ENCODE peak calls at places on chromosomes 6 and 20, in seven cellular contexts. D is tibial artery, L is astrocyte of the cerebellum, M is nephron progenitor cell, Z is fibroblast of lung, T is left ventricle myocardium inferior, W is lower leg skin. U is an unnamed sample.

GRCh38 chr20:44342240-44342639 is 5.4 kb downstream of the R3HDML start:
- DNase-seq in T (no peak), Z (peak; percentile 11), W (no peak), L (no peak), M (no peak), D (no peak), U (no peak)

GRCh38 chr6:38588631-38589366 is 50.9 kb downstream of the BTBD9 start:
- DNase-seq in L (no peak), D (no peak), Z (peak; percentile 63), W (no peak), M (no peak), T (no peak), U (no peak)

GRCh38 chr20:34300809-34301586 is 2.2 kb downstream of the AHCY start:
- DNase-seq in D (no peak), L (no peak), Z (no peak), M (no peak), W (no peak), T (peak; percentile 28), U (no peak)

GRCh38 chr6:169370054-169370453 is 116.4 kb upstream of the THBS2 start:
- DNase-seq in M (no peak), L (no peak), W (no peak), D (no peak), Z (peak; percentile 77), T (no peak), U (no peak)

GRCh38 chr20:62707981-62708521 is 585 bp upstream of the NTSR1 start:
- DNase-seq in Z (no peak), W (no peak), T (no peak), M (peak; percentile 61), L (no peak), D (no peak), U (no peak)

GRCh38 chr6:45590225-45590624 is 212.5 kb upstream of the SUPT3H start:
- DNase-seq in W (no peak), L (peak; percentile 43), T (no peak), Z (peak; percentile 93), D (no peak), M (no peak), U (no peak)

GRCh38 chr6:3841711-3842565 is 7.2 kb upstream of the FAM50B start:
- DNase-seq in Z (peak; percentile 88), W (peak; percentile 89), T (no peak), L (no peak), D (peak; percentile 79), M (no peak), U (no peak)

GRCh38 chr6:155186052-155186658 is 77.7 kb upstream of the CLDN20 start:
- DNase-seq in Z (peak; percentile 30), T (no peak), D (no peak), W (no peak), L (no peak), M (no peak), U (no peak)

GRCh38 chr6:84035484-84035883 is 1.9 kb downstream of the MRAP2 start:
- DNase-seq in Z (no peak), L (no peak), W (no peak), D (no peak), T (no peak), M (no peak), U (no peak)

GRCh38 chr6:133553652-133554051 is 312.5 kb downstream of the EYA4 start:
- DNase-seq in T (no peak), Z (peak; percentile 56), W (no peak), D (no peak), M (peak; percentile 53), L (peak; percentile 70), U (peak; percentile 23)

GRCh38 chr6:57221191-57221935 is 744 bp downstream of the RAB23 start:
- DNase-seq in W (peak; percentile 90), Z (peak; percentile 71), L (no peak), M (peak; percentile 77), D (peak; percentile 81), T (peak; percentile 51), U (peak; percentile 74)
- TF ChIP-seq CTCF in W (no peak), Z (peak; percentile 38), L (peak; percentile 40), M (peak; percentile 21), D (peak; percentile 58), T (peak; percentile 56), U (peak; percentile 73)

GRCh38 chr6:63316113-63316512 is 3.7 kb downstream of the LGSN start:
- DNase-seq in W (no peak), M (no peak), L (no peak), D (no peak), Z (no peak), T (no peak), U (no peak)

GRCh38 chr6:63317641-63318040 is 2.1 kb downstream of the LGSN start:
- DNase-seq in L (no peak), M (no peak), D (no peak), T (no peak), Z (no peak), W (no peak), U (no peak)

DNA sequence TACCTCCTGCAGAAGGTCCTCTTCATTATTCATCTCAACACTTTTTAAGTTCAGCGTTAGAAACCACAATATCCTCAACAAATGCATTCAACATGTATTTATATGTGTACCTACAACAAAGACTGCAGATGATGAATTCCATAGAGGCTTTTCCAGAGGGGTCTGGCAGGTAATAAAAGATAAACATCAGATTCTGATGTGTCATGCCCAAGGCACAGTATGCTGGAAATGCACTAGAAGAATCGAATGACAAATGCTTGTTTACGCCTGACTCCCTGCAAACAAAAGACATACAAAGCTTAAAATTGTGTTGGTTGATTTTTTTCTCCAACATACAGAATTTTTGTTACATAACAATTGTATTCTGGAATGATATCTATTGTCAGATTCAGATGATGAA is at the start of gene LGSN:
- DNase-seq in L (no peak), M (no peak), D (no peak), T (no peak), Z (no peak), W (no peak), U (no peak)
- TF ChIP-seq CTCF in L (no peak), M (no peak), D (no peak), T (no peak), Z (no peak), W (no peak), U (no peak)

DNA sequence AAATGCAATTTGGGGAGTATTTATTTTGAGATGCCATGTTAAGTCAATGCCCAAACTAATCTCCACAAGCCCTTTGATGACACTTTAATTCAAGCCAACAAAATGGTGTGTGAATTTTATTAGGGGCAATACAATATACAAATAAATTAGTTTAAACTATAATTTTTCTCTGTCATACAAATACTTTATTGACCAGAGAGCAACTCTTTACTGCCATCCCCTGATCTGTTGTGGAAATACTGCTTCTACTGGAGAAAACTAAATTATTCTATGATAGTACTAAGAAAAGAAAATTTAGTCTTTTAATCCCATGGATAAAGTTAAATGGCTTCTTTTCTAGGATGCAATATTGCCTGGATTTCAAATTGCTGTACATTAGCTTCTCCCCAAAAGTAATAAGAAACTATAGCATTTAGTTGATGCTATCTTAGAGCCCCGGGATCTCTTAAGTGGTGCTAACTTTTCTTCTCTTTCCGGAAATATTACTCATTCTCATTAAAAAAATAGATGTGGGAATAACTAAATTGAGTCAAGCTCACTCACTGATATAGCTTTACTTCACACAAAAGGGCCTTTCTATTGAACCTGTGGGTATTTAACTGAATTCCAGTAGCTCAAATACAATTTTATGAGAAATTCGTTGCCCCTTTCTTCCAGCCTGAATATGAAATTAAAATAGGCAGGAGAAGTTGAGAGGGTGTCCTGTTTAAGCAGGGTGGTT is 49.2 kb downstream of the SMPDL3A start:
- DNase-seq in W (no peak), Z (peak; percentile 18), M (no peak), D (no peak), T (no peak), L (no peak), U (no peak)
- TF ChIP-seq CTCF in W (no peak), Z (peak; percentile 46), M (peak; percentile 36), D (no peak), T (peak; percentile 34), L (peak; percentile 55), U (no peak)

GRCh38 chr6:52545844-52546119 is 31.1 kb downstream of the TRAM2 start:
- DNase-seq in T (no peak), Z (no peak), L (no peak), M (no peak), W (peak; percentile 76), D (no peak), U (no peak)

GRCh38 chr6:52544325-52545022 is 32.4 kb downstream of the TRAM2 start:
- DNase-seq in L (no peak), Z (peak; percentile 42), T (no peak), M (no peak), W (peak; percentile 77), D (no peak), U (no peak)

GRCh38 chr6:52543729-52544324 is 33.0 kb downstream of the TRAM2 start:
- DNase-seq in M (peak; percentile 27), D (no peak), T (no peak), L (no peak), Z (peak; percentile 77), W (peak; percentile 34), U (no peak)

GRCh38 chr6:52546192-52546591 is 30.7 kb downstream of the TRAM2 start:
- DNase-seq in D (no peak), W (peak; percentile 34), T (no peak), M (no peak), L (no peak), Z (no peak), U (no peak)

DNA sequence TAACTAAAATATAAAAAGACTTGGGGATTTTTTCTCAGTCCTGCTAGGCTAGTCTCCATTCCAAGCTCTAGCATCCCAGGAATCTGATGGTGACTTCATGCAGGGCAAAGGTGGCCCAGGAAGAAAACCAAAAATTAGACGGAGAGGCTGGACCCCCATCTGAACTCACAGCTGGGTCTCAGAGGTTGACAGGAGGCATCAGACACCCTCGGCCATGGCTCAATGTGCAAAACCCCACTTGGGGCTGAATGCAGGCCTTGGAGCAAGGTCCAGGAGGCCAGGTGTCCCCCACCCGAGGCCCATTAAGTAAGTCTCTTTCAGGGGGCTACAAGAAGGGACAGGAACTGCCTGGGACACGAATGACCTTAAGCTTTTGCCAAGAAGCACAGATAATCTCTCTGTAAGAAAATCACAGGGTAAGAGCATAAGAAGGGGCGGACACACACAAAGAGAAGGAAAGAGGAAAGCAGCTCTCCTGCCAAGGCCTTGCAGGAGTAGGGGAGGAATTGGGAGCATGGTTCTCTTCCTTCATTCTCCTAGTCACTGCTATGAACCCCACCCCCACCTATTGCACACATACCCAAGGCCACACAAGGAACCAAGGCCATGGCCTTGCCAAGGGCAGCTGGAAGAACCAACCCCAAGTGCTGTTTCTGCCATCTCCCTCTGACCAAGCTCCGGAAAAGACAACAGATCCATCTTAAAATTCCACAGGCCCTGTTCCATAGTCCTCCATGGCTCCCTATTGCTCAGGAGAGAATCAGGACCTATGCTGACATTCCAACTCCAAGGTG is 31.6 kb downstream of the TRAM2 start:
- DNase-seq in W (peak; percentile 56), M (no peak), D (no peak), Z (peak; percentile 65), T (no peak), L (no peak), U (no peak)
- TF ChIP-seq CTCF in W (no peak), M (no peak), D (no peak), Z (no peak), T (no peak), L (no peak), U (no peak)

GRCh38 chr6:106750146-106750900 is 120.9 kb downstream of the QRSL1 start:
- DNase-seq in W (no peak), M (no peak), L (no peak), D (no peak), T (no peak), Z (no peak), U (no peak)
- TF ChIP-seq CTCF in W (no peak), M (no peak), L (no peak), D (no peak), T (no peak), Z (no peak), U (no peak)

DNA sequence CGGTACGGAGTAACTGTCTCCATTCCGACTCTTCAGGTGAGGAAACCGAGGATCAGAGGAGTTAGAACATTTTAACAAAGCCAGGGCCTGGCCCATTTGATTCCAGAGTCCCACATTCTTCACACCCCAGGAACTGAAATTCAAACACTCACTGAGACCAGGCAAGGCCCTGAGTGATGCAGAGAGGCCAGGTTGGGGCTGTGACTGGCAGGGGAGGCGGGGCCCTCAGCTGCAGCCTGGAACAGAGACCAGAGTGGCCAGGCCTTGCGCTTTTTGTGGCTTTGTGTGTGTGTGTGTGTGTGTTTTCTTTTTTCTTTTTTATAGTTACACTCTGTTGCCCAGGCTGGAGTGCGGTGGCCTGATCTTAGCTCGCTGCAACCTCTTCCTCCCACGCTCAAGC is 57.2 kb downstream of the BCAS4 start:
- DNase-seq in L (no peak), D (no peak), W (no peak), T (no peak), M (no peak), Z (no peak), U (no peak)
- TF ChIP-seq CTCF in L (no peak), D (no peak), W (no peak), T (no peak), M (no peak), Z (no peak), U (no peak)

U was measured in uterus.